ENCODE peak calls at places on chromosomes 7 and 10, in seven cellular contexts. One of them, this sample, is unnamed.

GRCh38 chr10:52351911-52352310 is 37.8 kb downstream of the DKK1 start:
- DNase-seq in SW 1271: no peak
- DNase-seq in NCI-H510A: no peak
- DNase-seq in fibroblast of gingiva: no peak
- DNase-seq in naive thymus-derived CD4-positive, alpha-beta T cell: no peak
- DNase-seq in stimulated activated CD8-positive, alpha-beta memory T cell treated with anti-CD3 and anti-CD28 coated beads, Interleukin-2, amount 100 ng/mL, for 1 hour: no peak
- DNase-seq in stimulated activated naive B cell treated with anti-CD40 and anti-IgM and Interleukin-4, amounts not matched to agents 10 μg/mL and 1 μg/mL and 100 μg/mL, for 72 hours: no peak
- DNase-seq in this sample: no peak

GRCh38 chr10:70760271-70760787 is 24.8 kb downstream of the TBATA start:
- DNase-seq in stimulated activated naive B cell treated with anti-CD40 and anti-IgM and Interleukin-4, amounts not matched to agents 10 μg/mL and 1 μg/mL and 100 μg/mL, for 72 hours: no peak
- DNase-seq in NCI-H510A: no peak
- DNase-seq in naive thymus-derived CD4-positive, alpha-beta T cell: no peak
- DNase-seq in SW 1271: no peak
- DNase-seq in fibroblast of gingiva: no peak
- DNase-seq in stimulated activated CD8-positive, alpha-beta memory T cell treated with anti-CD3 and anti-CD28 coated beads, Interleukin-2, amount 100 ng/mL, for 1 hour: no peak
- DNase-seq in this sample: no peak

GRCh38 chr10:46560952-46561351 is 4.5 kb upstream of the GPRIN2 start:
- DNase-seq in stimulated activated CD8-positive, alpha-beta memory T cell treated with anti-CD3 and anti-CD28 coated beads, Interleukin-2, amount 100 ng/mL, for 1 hour: no peak
- DNase-seq in stimulated activated naive B cell treated with anti-CD40 and anti-IgM and Interleukin-4, amounts not matched to agents 10 μg/mL and 1 μg/mL and 100 μg/mL, for 72 hours: peak
- DNase-seq in SW 1271: no peak
- DNase-seq in naive thymus-derived CD4-positive, alpha-beta T cell: no peak
- DNase-seq in fibroblast of gingiva: no peak
- DNase-seq in NCI-H510A: no peak
- DNase-seq in this sample: no peak

GRCh38 chr7:150645259-150646020 is 13.3 kb upstream of the GIMAP6 start:
- DNase-seq in fibroblast of gingiva: no peak
- DNase-seq in stimulated activated CD8-positive, alpha-beta memory T cell treated with anti-CD3 and anti-CD28 coated beads, Interleukin-2, amount 100 ng/mL, for 1 hour: no peak
- DNase-seq in SW 1271: no peak
- DNase-seq in stimulated activated naive B cell treated with anti-CD40 and anti-IgM and Interleukin-4, amounts not matched to agents 10 μg/mL and 1 μg/mL and 100 μg/mL, for 72 hours: no peak
- DNase-seq in naive thymus-derived CD4-positive, alpha-beta T cell: no peak
- DNase-seq in NCI-H510A: no peak
- DNase-seq in this sample: no peak

GRCh38 chr7:80851896-80852476 is 66.9 kb downstream of the SEMA3C start:
- DNase-seq in stimulated activated naive B cell treated with anti-CD40 and anti-IgM and Interleukin-4, amounts not matched to agents 10 μg/mL and 1 μg/mL and 100 μg/mL, for 72 hours: no peak
- DNase-seq in NCI-H510A: no peak
- DNase-seq in stimulated activated CD8-positive, alpha-beta memory T cell treated with anti-CD3 and anti-CD28 coated beads, Interleukin-2, amount 100 ng/mL, for 1 hour: no peak
- DNase-seq in SW 1271: no peak
- DNase-seq in naive thymus-derived CD4-positive, alpha-beta T cell: no peak
- DNase-seq in fibroblast of gingiva: peak
- DNase-seq in this sample: no peak

GRCh38 chr10:129949411-129950335 is 14.4 kb downstream of the EBF3 start:
- DNase-seq in NCI-H510A: no peak
- DNase-seq in naive thymus-derived CD4-positive, alpha-beta T cell: no peak
- DNase-seq in fibroblast of gingiva: peak
- DNase-seq in stimulated activated CD8-positive, alpha-beta memory T cell treated with anti-CD3 and anti-CD28 coated beads, Interleukin-2, amount 100 ng/mL, for 1 hour: no peak
- DNase-seq in stimulated activated naive B cell treated with anti-CD40 and anti-IgM and Interleukin-4, amounts not matched to agents 10 μg/mL and 1 μg/mL and 100 μg/mL, for 72 hours: no peak
- DNase-seq in SW 1271: no peak
- DNase-seq in this sample: no peak

GRCh38 chr7:145633513-145633912 is 483.1 kb upstream of the CNTNAP2 start:
- DNase-seq in stimulated activated CD8-positive, alpha-beta memory T cell treated with anti-CD3 and anti-CD28 coated beads, Interleukin-2, amount 100 ng/mL, for 1 hour: no peak
- DNase-seq in stimulated activated naive B cell treated with anti-CD40 and anti-IgM and Interleukin-4, amounts not matched to agents 10 μg/mL and 1 μg/mL and 100 μg/mL, for 72 hours: no peak
- DNase-seq in fibroblast of gingiva: no peak
- DNase-seq in naive thymus-derived CD4-positive, alpha-beta T cell: no peak
- DNase-seq in NCI-H510A: no peak
- DNase-seq in SW 1271: no peak
- DNase-seq in this sample: no peak

GRCh38 chr10:61325596-61325995 is 127.6 kb downstream of the TMEM26 start:
- DNase-seq in stimulated activated CD8-positive, alpha-beta memory T cell treated with anti-CD3 and anti-CD28 coated beads, Interleukin-2, amount 100 ng/mL, for 1 hour: no peak
- DNase-seq in fibroblast of gingiva: no peak
- DNase-seq in NCI-H510A: no peak
- DNase-seq in naive thymus-derived CD4-positive, alpha-beta T cell: no peak
- DNase-seq in SW 1271: no peak
- DNase-seq in stimulated activated naive B cell treated with anti-CD40 and anti-IgM and Interleukin-4, amounts not matched to agents 10 μg/mL and 1 μg/mL and 100 μg/mL, for 72 hours: no peak
- DNase-seq in this sample: no peak

GRCh38 chr7:44193011-44193802 is 4.0 kb upstream of the GCK start:
- DNase-seq in SW 1271: no peak
- DNase-seq in stimulated activated CD8-positive, alpha-beta memory T cell treated with anti-CD3 and anti-CD28 coated beads, Interleukin-2, amount 100 ng/mL, for 1 hour: no peak
- DNase-seq in naive thymus-derived CD4-positive, alpha-beta T cell: no peak
- DNase-seq in stimulated activated naive B cell treated with anti-CD40 and anti-IgM and Interleukin-4, amounts not matched to agents 10 μg/mL and 1 μg/mL and 100 μg/mL, for 72 hours: no peak
- DNase-seq in NCI-H510A: no peak
- DNase-seq in fibroblast of gingiva: no peak
- DNase-seq in this sample: no peak

This sample was measured in GM06990.